ENCODE peak calls at places on chromosomes 11 and 22, in five cellular contexts. One of them, this sample, is unnamed.

GRCh38 chr22:37144180-37144554 is 5.5 kb downstream of the IL2RB start:
- DNase-seq in psoas muscle: no peak
- DNase-seq in cardiac muscle cell: no peak
- DNase-seq in gastrocnemius medialis: no peak
- DNase-seq in astrocyte: no peak
- DNase-seq in this sample: no peak

GRCh38 chr11:94131363-94132115 is 2.9 kb downstream of the PANX1 start:
- DNase-seq in astrocyte: no peak
- DNase-seq in gastrocnemius medialis: no peak
- DNase-seq in psoas muscle: no peak
- DNase-seq in cardiac muscle cell: no peak
- DNase-seq in this sample: peak; percentile 63

GRCh38 chr11:19508166-19508565 is 204.5 kb upstream of the NAV2 start:
- DNase-seq in cardiac muscle cell: no peak
- DNase-seq in gastrocnemius medialis: no peak
- DNase-seq in astrocyte: no peak
- DNase-seq in psoas muscle: no peak
- DNase-seq in this sample: no peak

GRCh38 chr11:133943950-133944698 is 12.6 kb downstream of the IGSF9B start:
- DNase-seq in cardiac muscle cell: no peak
- DNase-seq in astrocyte: no peak
- DNase-seq in gastrocnemius medialis: no peak
- DNase-seq in psoas muscle: no peak
- DNase-seq in this sample: no peak

GRCh38 chr22:26517429-26517828 is 5.2 kb upstream of the TFIP11 start:
- DNase-seq in gastrocnemius medialis: no peak
- DNase-seq in psoas muscle: no peak
- DNase-seq in cardiac muscle cell: no peak
- DNase-seq in astrocyte: no peak
- DNase-seq in this sample: no peak

GRCh38 chr11:63769044-63769718 is 606 bp upstream of the ZFTA start:
- DNase-seq in cardiac muscle cell: peak; percentile 51
- DNase-seq in psoas muscle: peak; percentile 52
- DNase-seq in astrocyte: no peak
- DNase-seq in gastrocnemius medialis: peak; percentile 18
- DNase-seq in this sample: peak; percentile 29

GRCh38 chr22:20088263-20088648 is 8.2 kb downstream of the DGCR8 start:
- DNase-seq in astrocyte: no peak
- DNase-seq in psoas muscle: no peak
- DNase-seq in cardiac muscle cell: no peak
- DNase-seq in gastrocnemius medialis: no peak
- DNase-seq in this sample: no peak

GRCh38 chr11:108135845-108136599 is 14.7 kb downstream of the ACAT1 start:
- DNase-seq in gastrocnemius medialis: no peak
- DNase-seq in astrocyte: peak; percentile 23
- DNase-seq in psoas muscle: no peak
- DNase-seq in cardiac muscle cell: no peak
- DNase-seq in this sample: no peak

GRCh38 chr11:19102521-19102900 is 14.5 kb upstream of the ZDHHC13 start:
- DNase-seq in gastrocnemius medialis: no peak
- DNase-seq in psoas muscle: no peak
- DNase-seq in astrocyte: no peak
- DNase-seq in cardiac muscle cell: no peak
- DNase-seq in this sample: no peak

GRCh38 chr11:16782226-16782919 is 43.9 kb downstream of the C11orf58 start:
- DNase-seq in cardiac muscle cell: no peak
- DNase-seq in psoas muscle: no peak
- DNase-seq in gastrocnemius medialis: no peak
- DNase-seq in astrocyte: no peak
- DNase-seq in this sample: peak; percentile 43

GRCh38 chr22:47567741-47568140 is 805.3 kb downstream of the TBC1D22A start:
- DNase-seq in cardiac muscle cell: no peak
- DNase-seq in astrocyte: no peak
- DNase-seq in gastrocnemius medialis: no peak
- DNase-seq in psoas muscle: no peak
- DNase-seq in this sample: no peak

GRCh38 chr11:65541093-65542010 is 16.5 kb downstream of the SCYL1 start:
- DNase-seq in gastrocnemius medialis: no peak
- DNase-seq in psoas muscle: no peak
- DNase-seq in astrocyte: no peak
- DNase-seq in cardiac muscle cell: no peak
- DNase-seq in this sample: peak; percentile 84

GRCh38 chr22:24083361-24083760 is 72.3 kb downstream of the CABIN1 start:
- DNase-seq in gastrocnemius medialis: no peak
- DNase-seq in psoas muscle: no peak
- DNase-seq in cardiac muscle cell: no peak
- DNase-seq in astrocyte: no peak
- DNase-seq in this sample: no peak

GRCh38 chr11:6570691-6571427 is 32.6 kb downstream of the RRP8 start:
- DNase-seq in gastrocnemius medialis: peak; percentile 89
- DNase-seq in psoas muscle: peak; percentile 74
- DNase-seq in astrocyte: no peak
- DNase-seq in cardiac muscle cell: no peak
- DNase-seq in this sample: no peak

GRCh38 chr11:118640332-118641154 is 33.1 kb downstream of the PHLDB1 start:
- DNase-seq in psoas muscle: no peak
- DNase-seq in cardiac muscle cell: no peak
- DNase-seq in gastrocnemius medialis: no peak
- DNase-seq in astrocyte: no peak
- DNase-seq in this sample: no peak
- TF ChIP-seq CTCF in psoas muscle: peak; percentile 44
- TF ChIP-seq CTCF in cardiac muscle cell: no peak
- TF ChIP-seq CTCF in gastrocnemius medialis: no peak
- TF ChIP-seq CTCF in astrocyte: no peak
- TF ChIP-seq CTCF in this sample: peak; percentile 64

GRCh38 chr11:132943325-132943736 is 589.0 kb downstream of the OPCML start:
- DNase-seq in psoas muscle: no peak
- DNase-seq in gastrocnemius medialis: no peak
- DNase-seq in cardiac muscle cell: no peak
- DNase-seq in astrocyte: peak; percentile 9
- DNase-seq in this sample: no peak
- H3K4me3 ChIP-seq in psoas muscle: peak overlapping the region; percentile 30
- H3K4me3 ChIP-seq in gastrocnemius medialis: no peak overlapping the region
- H3K4me3 ChIP-seq in cardiac muscle cell: peak overlapping the region; percentile 37
- H3K4me3 ChIP-seq in astrocyte: peak overlapping the region; percentile 67
- H3K4me3 ChIP-seq in this sample: no peak overlapping the region

GRCh38 chr22:46068908-46069481 is 81.3 kb upstream of the PPARA start:
- DNase-seq in gastrocnemius medialis: peak; percentile 38
- DNase-seq in astrocyte: peak; percentile 84
- DNase-seq in psoas muscle: no peak
- DNase-seq in cardiac muscle cell: no peak
- DNase-seq in this sample: peak; percentile 55
- H3K27me3 ChIP-seq in gastrocnemius medialis: no peaks in the 10 kb centered on the region
- H3K27me3 ChIP-seq in astrocyte: no peaks in the 10 kb centered on the region
- H3K27me3 ChIP-seq in psoas muscle: no peaks in the 10 kb centered on the region
- H3K27me3 ChIP-seq in cardiac muscle cell: peaks cover 95% of the 10 kb centered on the region
- H3K27me3 ChIP-seq in this sample: no peaks in the 10 kb centered on the region

GRCh38 chr11:73178092-73178539 is 36.0 kb upstream of the FCHSD2 start:
- DNase-seq in gastrocnemius medialis: peak; percentile 72
- DNase-seq in cardiac muscle cell: peak; percentile 78
- DNase-seq in psoas muscle: peak; percentile 79
- DNase-seq in astrocyte: peak; percentile 59
- DNase-seq in this sample: peak; percentile 64
- TF ChIP-seq CTCF in gastrocnemius medialis: peak; percentile 89
- TF ChIP-seq CTCF in cardiac muscle cell: peak; percentile 80
- TF ChIP-seq CTCF in psoas muscle: peak; percentile 82
- TF ChIP-seq CTCF in astrocyte: peak; percentile 52
- TF ChIP-seq CTCF in this sample: peak; percentile 87

DNA sequence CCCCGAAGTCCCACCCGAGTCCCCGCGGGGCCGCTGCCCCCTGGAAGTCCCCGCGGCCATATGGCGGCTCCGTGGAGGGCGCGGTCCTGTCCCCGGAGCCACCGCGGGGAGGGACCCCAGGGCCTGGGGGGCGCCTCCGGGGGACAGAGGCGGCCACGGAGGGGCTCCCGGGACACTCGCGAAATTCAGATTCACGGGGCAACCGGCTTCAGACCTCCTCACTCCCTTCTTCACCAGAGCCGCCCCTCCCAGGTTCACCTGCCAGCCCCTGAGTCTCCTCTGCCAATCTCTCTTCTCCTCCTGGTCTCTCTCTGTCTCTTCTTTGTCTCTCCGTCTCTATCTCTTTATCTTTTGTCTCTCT is 28.2 kb upstream of the TOLLIP start:
- DNase-seq in astrocyte: no peak
- DNase-seq in psoas muscle: no peak
- DNase-seq in gastrocnemius medialis: no peak
- DNase-seq in cardiac muscle cell: no peak
- DNase-seq in this sample: no peak
- H3K4me3 ChIP-seq in astrocyte: no peak overlapping the region
- H3K4me3 ChIP-seq in psoas muscle: no peak overlapping the region
- H3K4me3 ChIP-seq in gastrocnemius medialis: peak overlapping the region; percentile 66
- H3K4me3 ChIP-seq in cardiac muscle cell: no peak overlapping the region
- H3K4me3 ChIP-seq in this sample: no peak overlapping the region